ENCODE peak calls at places on chromosomes 13 and 19, in nine cellular contexts. K is fibroblast of mammary gland, X is GM12891, A is NCI-H2029, O is keratinocyte, Y is omental fat pad, T is mesothelial cell of epicardium, Z is progenitor cell of endocrine pancreas, G is ovary. L is an unnamed sample.

GRCh38 chr13:41017153-41017552 is 2.0 kb downstream of the ELF1 start:
- DNase-seq in K (no peak), X (no peak), A (no peak), O (no peak), Y (no peak), T (no peak), Z (no peak), G (no peak), L (no peak)

GRCh38 chr19:16970821-16971220 is 55.8 kb downstream of the CPAMD8 start:
- DNase-seq in K (no peak), X (no peak), A (no peak), O (no peak), Y (no peak), T (no peak), Z (no peak), G (no peak), L (no peak)

GRCh38 chr13:103066991-103067390 is 774 bp upstream of the SLC10A2 start:
- DNase-seq in K (no peak), X (no peak), A (no peak), O (no peak), Y (no peak), T (no peak), Z (no peak), G (no peak), L (no peak)

GRCh38 chr19:33826521-33826920 is 29.9 kb downstream of the KCTD15 start:
- DNase-seq in K (no peak), X (no peak), A (no peak), O (no peak), Y (no peak), T (no peak), Z (no peak), G (no peak), L (no peak)

GRCh38 chr19:4189641-4190040 is 7.2 kb downstream of the ANKRD24 start:
- DNase-seq in K (no peak), X (no peak), A (no peak), O (no peak), Y (no peak), T (no peak), Z (no peak), G (no peak), L (no peak)

GRCh38 chr13:24511824-24512207 is 762 bp downstream of the PARP4 start:
- DNase-seq in K (no peak), X (no peak), A (peak; percentile 1), O (no peak), Y (no peak), T (no peak), Z (no peak), G (no peak), L (no peak)

GRCh38 chr13:111623743-111624505 is 303.5 kb downstream of the TEX29 start:
- DNase-seq in K (no peak), X (no peak), A (no peak), O (no peak), Y (no peak), T (no peak), Z (no peak), G (no peak), L (no peak)

GRCh38 chr13:100434010-100434763 is 154.4 kb downstream of the GGACT start:
- DNase-seq in K (peak; percentile 60), X (no peak), A (no peak), O (no peak), Y (no peak), T (no peak), Z (no peak), G (no peak), L (no peak)

GRCh38 chr19:48627211-48627864 is 8.0 kb downstream of the SPHK2 start:
- DNase-seq in K (no peak), X (no peak), A (no peak), O (no peak), Y (no peak), T (no peak), Z (no peak), G (no peak), L (no peak)

GRCh38 chr19:3397266-3398022 is 31.1 kb downstream of the NFIC start:
- DNase-seq in K (peak; percentile 44), X (no peak), A (no peak), O (no peak), Y (no peak), T (no peak), Z (no peak), G (no peak), L (no peak)

GRCh38 chr19:49129238-49129583 is 9.9 kb downstream of the PPFIA3 start:
- DNase-seq in K (no peak), X (no peak), A (no peak), O (no peak), Y (no peak), T (no peak), Z (no peak), G (no peak), L (no peak)

GRCh38 chr13:76852991-76853390 is 33.2 kb downstream of the KCTD12 start:
- DNase-seq in K (peak; percentile 85), X (no peak), A (no peak), O (no peak), Y (no peak), T (no peak), Z (no peak), G (no peak), L (no peak)